ENCODE peak calls at places on chromosomes 16 and 17, in ten cellular contexts. D is left lung; P is heart right ventricle; L is upper lobe of left lung; X is CD4-positive, alpha-beta T cell; E is GM12878; Q is natural killer cell; V is DND-41; G is Panc1; Z is omental fat pad. Y is an unnamed sample.

GRCh38 chr16:56856876-56857447 is 8.0 kb upstream of the SLC12A3 start:
- ATAC-seq in X (no peak), Q (no peak), E (no peak), V (no peak), D (no peak), L (no peak), P (no peak), Z (no peak), G (no peak), Y (no peak)

GRCh38 chr16:75555213-75555706 is 792 bp downstream of the TMEM231 start:
- ATAC-seq in Z (peak; percentile 83), P (peak; percentile 83), Q (no peak), G (peak; percentile 91), V (no peak), E (peak; percentile 66), D (peak; percentile 90), X (no peak), L (peak; percentile 91), Y (peak; percentile 77)

GRCh38 chr17:36933174-36934143 is 3.8 kb upstream of the LHX1 start:
- ATAC-seq in G (no peak), Q (no peak), E (no peak), P (no peak), X (no peak), Z (no peak), D (no peak), V (no peak), L (no peak), Y (no peak)

GRCh38 chr16:89277641-89278341 is 60.3 kb downstream of the ZNF778 start:
- ATAC-seq in Z (no peak), E (no peak), D (no peak), G (peak; percentile 18), L (no peak), V (peak; percentile 11), P (peak; percentile 13), X (no peak), Q (no peak), Y (no peak)

GRCh38 chr17:32933881-32934280 is 5.9 kb downstream of the TMEM98 start:
- ATAC-seq in V (no peak), Q (no peak), X (no peak), G (no peak), D (peak; percentile 61), E (no peak), L (no peak), Z (no peak), P (no peak), Y (no peak)

GRCh38 chr16:19481291-19481690 is 40.6 kb downstream of the GDE1 start:
- ATAC-seq in G (no peak), L (no peak), V (no peak), E (no peak), X (no peak), P (no peak), Z (no peak), D (no peak), Q (no peak), Y (no peak)

GRCh38 chr17:956905-957304 is 22.7 kb downstream of the NXN start:
- ATAC-seq in E (no peak), Z (no peak), Q (no peak), V (no peak), G (peak; percentile 22), D (no peak), X (no peak), L (no peak), P (no peak), Y (no peak)

GRCh38 chr16:69563605-69564580 is 1.9 kb upstream of the NFAT5 start:
- ATAC-seq in E (peak; percentile 74), Z (no peak), L (no peak), D (no peak), Q (peak; percentile 56), V (no peak), G (peak; percentile 18), P (no peak), X (peak; percentile 33), Y (no peak)

GRCh38 chr17:19464033-19465026 is 53.3 kb downstream of the RNF112 start:
- ATAC-seq in L (peak; percentile 37), E (no peak), Q (no peak), Z (no peak), P (no peak), D (peak; percentile 29), G (no peak), X (no peak), V (no peak), Y (peak; percentile 54)

DNA sequence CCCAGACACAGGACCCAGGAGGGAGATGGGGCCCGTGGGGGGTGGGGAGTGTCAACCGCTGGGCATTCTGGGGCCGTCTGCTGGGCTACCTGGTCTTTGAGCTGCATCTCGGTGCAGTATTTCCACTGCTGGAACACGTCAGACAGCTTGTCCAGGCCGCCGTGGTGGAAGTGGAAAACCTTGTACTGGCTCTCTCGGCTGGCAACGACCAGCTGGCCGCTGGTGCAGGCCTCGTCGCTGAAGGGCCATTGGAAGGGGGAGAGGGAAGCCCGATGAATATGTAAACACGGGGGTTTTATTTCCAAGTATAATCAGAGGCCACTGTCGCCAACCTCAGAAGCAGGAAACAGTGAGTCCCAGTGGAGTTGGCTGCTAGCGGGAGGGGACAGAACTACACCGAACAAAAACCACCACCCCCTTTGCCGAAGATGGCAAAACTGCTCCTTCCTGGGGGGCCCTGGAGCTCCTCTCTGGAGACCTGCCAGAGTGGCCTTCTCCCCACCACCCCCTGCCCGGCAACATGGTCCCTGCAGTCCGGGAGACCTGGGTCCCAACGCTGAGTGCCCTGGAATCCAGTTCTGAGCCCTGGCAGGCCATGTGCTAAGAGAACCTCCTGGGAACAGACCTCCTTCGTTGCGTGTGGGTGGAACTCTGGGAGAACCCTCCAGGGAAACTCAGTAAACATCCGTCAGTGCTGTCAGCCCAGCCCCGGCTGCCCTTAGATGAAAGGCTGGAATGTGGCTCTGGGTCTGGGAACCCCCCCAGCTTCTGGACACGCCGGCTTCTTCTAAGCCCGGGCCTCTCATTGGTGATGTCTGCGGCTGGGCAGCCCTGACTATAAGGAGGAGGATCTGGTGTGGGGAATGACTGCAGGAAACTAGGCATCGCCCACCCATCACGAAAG is 84.1 kb downstream of the TBC1D16 start:
- ATAC-seq in X (no peak), P (peak; percentile 77), G (no peak), D (peak; percentile 89), Q (no peak), L (peak; percentile 17), E (no peak), Z (no peak), V (no peak), Y (peak; percentile 47)
- TF ChIP-seq CTCF in X (no peak), P (no peak), G (no peak), D (no peak), Q (no peak), L (no peak), E (no peak), Z (no peak), V (no peak), Y (no peak)

GRCh38 chr16:52556083-52556482 is 9.1 kb upstream of the TOX3 start:
- ATAC-seq in Q (no peak), P (no peak), D (no peak), L (no peak), X (no peak), V (no peak), E (no peak), Z (no peak), G (no peak), Y (no peak)

GRCh38 chr16:52552643-52553042 is 5.7 kb upstream of the TOX3 start:
- ATAC-seq in Z (no peak), V (no peak), X (no peak), E (no peak), L (no peak), Q (no peak), G (no peak), D (peak; percentile 82), P (no peak), Y (no peak)

GRCh38 chr16:52555572-52555971 is 8.6 kb upstream of the TOX3 start:
- ATAC-seq in Z (no peak), L (no peak), P (no peak), G (no peak), V (no peak), E (no peak), D (no peak), Q (no peak), X (no peak), Y (no peak)

GRCh38 chr16:52554334-52554733 is 7.4 kb upstream of the TOX3 start:
- ATAC-seq in Z (no peak), D (no peak), L (no peak), G (no peak), E (no peak), P (no peak), V (no peak), X (no peak), Q (no peak), Y (no peak)

GRCh38 chr16:52553322-52553721 is 6.4 kb upstream of the TOX3 start:
- ATAC-seq in V (no peak), X (no peak), P (no peak), Z (no peak), G (no peak), Q (no peak), D (no peak), L (no peak), E (no peak), Y (no peak)
- TF ChIP-seq CTCF in V (peak; percentile 54), X (no peak), P (no peak), Z (no peak), G (peak; percentile 28), Q (no peak), D (no peak), L (no peak), E (no peak), Y (no peak)

DNA sequence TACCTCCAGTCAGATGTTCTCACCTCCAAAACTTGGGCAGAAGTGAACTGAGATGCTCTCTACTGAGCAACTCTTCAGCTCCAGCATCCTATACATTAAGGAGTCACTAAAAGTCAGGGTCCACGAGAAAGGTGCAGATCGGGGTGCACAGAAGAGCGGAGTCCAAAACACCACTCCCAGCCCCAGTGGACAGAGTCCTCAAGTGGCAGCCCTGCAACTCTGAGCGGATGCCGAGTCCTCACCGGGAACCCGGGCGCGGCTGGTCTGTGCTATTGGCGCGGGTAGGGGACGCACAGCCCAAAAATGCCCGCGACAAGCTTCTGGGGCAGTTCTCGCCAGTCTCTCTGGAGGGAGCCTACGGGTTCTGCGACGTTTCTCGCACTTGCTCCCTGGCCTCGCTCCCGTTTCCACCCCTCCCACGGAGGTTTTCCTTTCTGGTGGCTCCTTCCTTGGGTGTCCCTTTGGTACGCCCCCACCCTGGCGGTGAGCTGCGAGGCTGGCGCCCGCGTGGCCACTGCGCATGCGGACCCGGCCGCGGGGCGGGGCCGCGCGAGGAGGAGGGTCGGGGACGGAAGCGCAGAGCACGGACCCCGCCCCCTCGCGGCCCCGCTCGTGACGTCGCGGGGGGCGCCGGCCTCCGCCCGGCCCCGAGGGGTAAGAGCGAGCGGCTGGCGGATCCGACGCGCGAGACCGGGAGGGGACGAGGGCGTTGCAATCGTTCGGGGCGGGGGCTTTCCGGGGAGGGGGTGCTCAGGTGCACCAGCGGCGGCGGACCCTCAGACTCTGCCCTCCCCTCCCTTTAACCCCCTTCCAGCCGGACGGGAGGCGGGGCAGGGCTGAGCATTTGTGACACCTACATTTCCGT is at the start of gene TMEM219:
- ATAC-seq in D (peak; percentile 97), L (peak; percentile 98), X (peak; percentile 83), P (peak; percentile 99), Z (peak; percentile 98), E (peak; percentile 92), Q (peak; percentile 89), G (peak; percentile 97), V (peak; percentile 89), Y (peak; percentile 99)
- TF ChIP-seq CTCF in D (peak; percentile 72), L (peak; percentile 92), X (peak; percentile 32), P (peak; percentile 35), Z (peak; percentile 32), E (peak; percentile 22), Q (peak; percentile 23), G (no peak), V (peak; percentile 41), Y (peak; percentile 59)

DNA sequence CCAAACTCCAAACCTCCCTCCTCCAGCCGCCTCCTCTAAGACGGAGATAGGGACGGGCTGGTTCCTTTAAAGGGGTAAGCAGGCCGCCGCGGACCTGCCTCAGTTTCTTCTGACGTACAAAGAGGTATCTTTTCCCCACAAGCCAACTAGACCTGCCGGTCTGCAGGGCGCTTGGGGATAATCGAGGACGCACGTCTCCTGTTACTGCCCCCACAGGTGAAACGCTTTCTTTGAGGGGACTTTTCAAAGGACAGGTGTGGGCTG is 25.1 kb upstream of the RFFL start:
- ATAC-seq in D (peak; percentile 17), P (no peak), Q (no peak), V (no peak), Z (no peak), G (no peak), X (no peak), L (no peak), E (no peak), Y (no peak)
- TF ChIP-seq CTCF in D (no peak), P (no peak), Q (no peak), V (no peak), Z (no peak), G (no peak), X (no peak), L (no peak), E (peak; percentile 26), Y (no peak)

Y was measured in gastroesophageal sphincter.